ENCODE peak calls at places on chromosomes 13 and 19, in five cellular contexts. Y is GM23338, R is H1, T is HepG2, C is WTC11. I is an unnamed sample.
A peak's percentile ranks its signal among the peaks of the same experiment; 100 is the strongest.

GRCh38 chr13:71056581-71056980 is 810.4 kb downstream of the DACH1 start:
- DNase-seq in Y (peak; percentile 48), R (no peak), T (no peak), C (peak; percentile 20), I (no peak)

GRCh38 chr19:29624489-29625210 is 18.6 kb downstream of the POP4 start:
- DNase-seq in Y (peak; percentile 39), R (no peak), T (no peak), C (no peak), I (no peak)

GRCh38 chr13:50280538-50280937 is 265.3 kb downstream of the KCNRG start:
- DNase-seq in Y (no peak), R (no peak), T (no peak), C (no peak), I (no peak)

GRCh38 chr13:39578821-39579291 is 24.1 kb downstream of the LHFPL6 start:
- DNase-seq in Y (no peak), R (no peak), T (no peak), C (no peak), I (no peak)

GRCh38 chr19:3096267-3096901 is 2.2 kb downstream of the GNA11 start:
- DNase-seq in Y (no peak), R (no peak), T (no peak), C (no peak), I (no peak)

GRCh38 chr13:109345433-109345941 is 440.9 kb downstream of the IRS2 start:
- DNase-seq in Y (no peak), R (no peak), T (no peak), C (no peak), I (no peak)

GRCh38 chr13:96104516-96104915 is 14.6 kb downstream of the HS6ST3 start:
- DNase-seq in Y (peak; percentile 8), R (no peak), T (no peak), C (no peak), I (no peak)

GRCh38 chr19:39212377-39212742 is 8.3 kb upstream of the SYCN start:
- DNase-seq in Y (peak; percentile 88), R (no peak), T (no peak), C (peak; percentile 81), I (peak; percentile 51)

GRCh38 chr19:45098521-45099464 is 5.8 kb downstream of the PPP1R37 start:
- DNase-seq in Y (no peak), R (no peak), T (peak; percentile 40), C (no peak), I (no peak)

GRCh38 chr19:11141937-11142527 is 13.6 kb downstream of the SPC24 start:
- DNase-seq in Y (no peak), R (no peak), T (peak; percentile 35), C (no peak), I (no peak)

GRCh38 chr13:31227870-31228269 is 28.1 kb downstream of the B3GLCT start:
- DNase-seq in Y (peak; percentile 24), R (no peak), T (no peak), C (no peak), I (no peak)

GRCh38 chr13:78241278-78241919 is 322.8 kb upstream of the EDNRB start:
- DNase-seq in Y (peak; percentile 84), R (peak; percentile 17), T (peak; percentile 27), C (peak; percentile 73), I (peak; percentile 11)

GRCh38 chr19:19381007-19381926 is 24.2 kb upstream of the GATAD2A start:
- DNase-seq in Y (no peak), R (no peak), T (no peak), C (no peak), I (no peak)

GRCh38 chr13:53822136-53822535 is 793.5 kb downstream of the OLFM4 start:
- DNase-seq in Y (no peak), R (no peak), T (no peak), C (no peak), I (no peak)

GRCh38 chr13:44174769-44175425 is 198.7 kb upstream of the SERP2 start:
- DNase-seq in Y (no peak), R (no peak), T (no peak), C (no peak), I (no peak)

GRCh38 chr13:27171244-27171829 is at the start of gene USP12:
- DNase-seq in Y (peak; percentile 73), R (no peak), T (no peak), C (peak; percentile 67), I (peak; percentile 47)

GRCh38 chr13:79870123-79870522 is 389.2 kb downstream of the NDFIP2 start:
- DNase-seq in Y (peak; percentile 23), R (no peak), T (no peak), C (no peak), I (no peak)

GRCh38 chr13:112958127-112958989 is 10.7 kb upstream of the MCF2L start:
- DNase-seq in Y (no peak), R (no peak), T (no peak), C (no peak), I (no peak)

GRCh38 chr13:106182404-106182803 is 353.1 kb downstream of the EFNB2 start:
- DNase-seq in Y (no peak), R (no peak), T (no peak), C (no peak), I (no peak)

DNA sequence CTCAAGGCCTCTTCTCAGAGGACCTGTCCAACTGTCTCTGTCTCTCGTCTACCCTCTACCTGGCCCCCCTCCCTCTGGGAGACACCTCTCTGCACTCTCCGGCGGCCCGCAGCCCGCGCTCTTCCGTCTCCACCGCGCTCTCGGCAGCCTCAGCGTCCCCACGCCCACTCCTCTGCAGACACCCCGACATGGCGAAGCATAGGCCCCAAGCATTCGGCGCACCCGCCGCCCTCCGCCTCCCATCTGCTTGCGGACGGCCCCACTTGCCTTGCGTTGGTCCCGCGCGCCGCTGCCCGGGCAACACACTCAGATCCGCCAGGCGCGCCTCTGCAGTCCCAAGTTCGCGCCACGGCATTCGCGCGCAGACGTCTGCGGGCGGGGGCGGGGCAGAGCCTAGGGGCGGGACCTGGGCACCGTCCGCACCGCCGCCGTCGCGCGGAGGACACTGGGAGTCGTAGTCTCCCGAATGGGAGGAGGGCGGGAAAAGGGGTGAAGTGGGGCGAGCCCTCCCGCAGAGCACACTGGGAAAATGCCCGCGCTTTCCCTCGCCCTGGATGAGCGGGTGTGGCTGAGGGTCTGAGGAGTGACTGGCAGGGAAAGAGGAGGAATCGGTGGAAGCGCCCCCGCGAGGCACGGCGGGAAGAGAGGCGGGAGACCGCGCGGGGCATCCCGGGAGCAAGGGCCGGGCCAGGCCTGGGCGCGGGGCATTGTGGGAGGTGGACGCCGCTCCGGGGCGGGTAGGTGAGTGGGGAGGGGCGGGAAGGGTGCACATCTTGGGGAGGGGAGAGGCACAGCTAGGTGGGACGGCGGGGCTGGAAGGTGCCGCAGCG is at the start of the genes LIG1 and ZSWIM9:
- DNase-seq in Y (peak; percentile 94), R (peak; percentile 77), T (peak; percentile 94), C (peak; percentile 91), I (peak; percentile 95)
- TF ChIP-seq CREB1 in Y (peak; percentile 49), R (peak; percentile 71), T (peak; percentile 74), C (no peak), I (peak; percentile 62)

GRCh38 chr19:41424335-41425173 is 2.6 kb downstream of the B3GNT8 start:
- DNase-seq in Y (no peak), R (no peak), T (no peak), C (no peak), I (no peak)

GRCh38 chr19:41422955-41423354 is 4.2 kb downstream of the B3GNT8 start:
- DNase-seq in Y (no peak), R (no peak), T (no peak), C (no peak), I (no peak)

GRCh38 chr19:41421973-41422372 is 5.2 kb downstream of the B3GNT8 start:
- DNase-seq in Y (no peak), R (no peak), T (no peak), C (no peak), I (no peak)

GRCh38 chr19:41421314-41421713 is 5.9 kb downstream of the B3GNT8 start:
- DNase-seq in Y (no peak), R (no peak), T (no peak), C (no peak), I (no peak)

GRCh38 chr19:41422456-41422855 is 4.7 kb downstream of the B3GNT8 start:
- DNase-seq in Y (no peak), R (no peak), T (no peak), C (no peak), I (no peak)
- TF ChIP-seq CREB1 in Y (no peak), R (no peak), T (no peak), C (no peak), I (no peak)

DNA sequence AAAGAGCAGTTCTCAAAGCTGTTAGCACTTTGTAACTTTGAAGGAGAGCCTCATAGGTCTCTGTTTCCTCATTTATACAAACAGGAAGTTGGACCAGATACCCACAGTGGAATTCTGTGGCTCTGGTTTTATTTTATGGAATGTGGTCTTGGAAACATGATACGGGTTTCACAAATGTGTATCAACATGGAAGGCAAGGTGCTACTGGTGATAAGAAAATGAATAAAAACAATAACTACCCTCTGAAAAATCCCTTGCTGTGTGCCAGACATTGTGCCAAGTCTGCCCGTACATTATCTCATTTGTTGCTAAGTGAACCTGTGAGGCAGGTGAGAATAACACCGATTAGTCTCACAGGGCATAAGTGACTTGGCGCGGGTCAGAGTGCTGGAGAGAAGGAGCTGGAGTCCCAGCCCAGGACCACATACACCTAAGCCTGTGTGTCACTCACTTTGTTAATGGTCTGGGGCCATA is 45.0 kb upstream of the RNF113B start:
- DNase-seq in Y (no peak), R (no peak), T (no peak), C (no peak), I (no peak)
- TF ChIP-seq CREB1 in Y (no peak), R (no peak), T (no peak), C (no peak), I (no peak)

GRCh38 chr19:17648097-17648660 is 40.0 kb downstream of the UNC13A start:
- DNase-seq in Y (peak; percentile 55), R (no peak), T (no peak), C (peak; percentile 44), I (peak; percentile 96)
- TF ChIP-seq CREB1 in Y (no peak), R (no peak), T (no peak), C (no peak), I (no peak)

GRCh38 chr19:52935434-52935833 is 12.2 kb upstream of the ZNF888 start:
- DNase-seq in Y (no peak), R (no peak), T (no peak), C (no peak), I (no peak)
- TF ChIP-seq CREB1 in Y (no peak), R (no peak), T (no peak), C (no peak), I (no peak)

DNA sequence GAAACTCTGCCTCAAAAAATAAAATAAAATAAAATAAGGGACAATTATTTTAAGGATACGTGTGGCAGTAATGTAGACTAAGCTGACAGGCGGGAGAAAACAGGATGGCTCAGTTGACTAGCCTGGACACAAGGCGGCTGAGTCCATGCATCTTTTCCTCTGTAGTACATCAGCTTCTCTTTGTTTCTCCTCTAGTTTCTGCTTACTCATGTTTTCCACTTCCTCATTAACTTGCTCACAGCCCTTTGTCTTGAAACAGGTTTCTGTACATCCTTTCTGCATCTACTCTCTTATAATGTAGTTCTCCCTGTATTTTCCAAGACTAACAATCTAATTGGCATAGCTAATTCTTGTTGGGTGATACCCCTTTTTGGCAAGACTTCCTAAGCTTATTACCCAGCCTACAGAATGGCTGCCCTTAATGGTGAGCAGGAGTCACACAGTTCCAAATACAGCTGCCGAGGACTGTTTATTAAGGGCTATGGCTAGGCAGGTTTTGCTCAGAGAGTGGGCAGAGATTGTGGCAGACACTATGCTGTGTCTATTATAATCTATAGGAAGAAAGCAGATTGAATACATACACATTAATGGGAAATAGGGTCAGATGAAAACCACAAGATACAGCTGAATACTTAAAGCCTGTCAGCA is 58.7 kb upstream of the KLF5 start:
- DNase-seq in Y (no peak), R (no peak), T (no peak), C (no peak), I (no peak)
- TF ChIP-seq CREB1 in Y (no peak), R (no peak), T (no peak), C (no peak), I (no peak)